ENCODE peak calls at places on chromosome X, in six cellular contexts. One of them, this sample, is unnamed.

GRCh38 chrX:53156207-53156596 is 62.3 kb downstream of the KANTR start:
- DNase-seq in pancreas: no peak
- DNase-seq in choroid plexus epithelial cell: no peak
- DNase-seq in mesothelial cell of epicardium: no peak
- DNase-seq in tibial artery: no peak
- DNase-seq in dorsolateral prefrontal cortex: no peak
- DNase-seq in this sample: no peak

GRCh38 chrX:70183091-70183490 is 5.8 kb downstream of the DGAT2L6 start:
- DNase-seq in dorsolateral prefrontal cortex: no peak
- DNase-seq in pancreas: no peak
- DNase-seq in choroid plexus epithelial cell: no peak
- DNase-seq in mesothelial cell of epicardium: no peak
- DNase-seq in tibial artery: no peak
- DNase-seq in this sample: no peak

GRCh38 chrX:154419688-154420401 is 8.5 kb downstream of the TAFAZZIN start:
- DNase-seq in mesothelial cell of epicardium: no peak
- DNase-seq in pancreas: no peak
- DNase-seq in choroid plexus epithelial cell: no peak
- DNase-seq in dorsolateral prefrontal cortex: no peak
- DNase-seq in tibial artery: no peak
- DNase-seq in this sample: no peak

GRCh38 chrX:149491812-149492211 is 13.3 kb downstream of the IDS start:
- DNase-seq in pancreas: no peak
- DNase-seq in mesothelial cell of epicardium: no peak
- DNase-seq in choroid plexus epithelial cell: no peak
- DNase-seq in tibial artery: no peak
- DNase-seq in dorsolateral prefrontal cortex: no peak
- DNase-seq in this sample: no peak

GRCh38 chrX:24186986-24187385 is 37.5 kb downstream of the ZFX start:
- DNase-seq in pancreas: no peak
- DNase-seq in tibial artery: no peak
- DNase-seq in dorsolateral prefrontal cortex: no peak
- DNase-seq in mesothelial cell of epicardium: no peak
- DNase-seq in choroid plexus epithelial cell: no peak
- DNase-seq in this sample: no peak

GRCh38 chrX:41526925-41527324 is 79.8 kb downstream of the NYX start:
- DNase-seq in dorsolateral prefrontal cortex: no peak
- DNase-seq in choroid plexus epithelial cell: peak; percentile 24
- DNase-seq in pancreas: no peak
- DNase-seq in tibial artery: no peak
- DNase-seq in mesothelial cell of epicardium: no peak
- DNase-seq in this sample: no peak

GRCh38 chrX:70033348-70033747 is 16.4 kb downstream of the AWAT2 start:
- DNase-seq in mesothelial cell of epicardium: no peak
- DNase-seq in dorsolateral prefrontal cortex: no peak
- DNase-seq in pancreas: no peak
- DNase-seq in tibial artery: no peak
- DNase-seq in choroid plexus epithelial cell: peak; percentile 56
- DNase-seq in this sample: peak; percentile 35

GRCh38 chrX:143429021-143429570 is 88.2 kb downstream of the SPANXN3 start:
- DNase-seq in choroid plexus epithelial cell: no peak
- DNase-seq in pancreas: no peak
- DNase-seq in mesothelial cell of epicardium: no peak
- DNase-seq in dorsolateral prefrontal cortex: no peak
- DNase-seq in tibial artery: no peak
- DNase-seq in this sample: no peak

GRCh38 chrX:10047133-10047532 is 80.0 kb downstream of the CLDN34 start:
- DNase-seq in choroid plexus epithelial cell: no peak
- DNase-seq in dorsolateral prefrontal cortex: no peak
- DNase-seq in pancreas: no peak
- DNase-seq in tibial artery: no peak
- DNase-seq in mesothelial cell of epicardium: no peak
- DNase-seq in this sample: no peak

GRCh38 chrX:15843960-15844359 is 10.7 kb downstream of the AP1S2 start:
- DNase-seq in pancreas: no peak
- DNase-seq in tibial artery: no peak
- DNase-seq in choroid plexus epithelial cell: no peak
- DNase-seq in dorsolateral prefrontal cortex: no peak
- DNase-seq in mesothelial cell of epicardium: no peak
- DNase-seq in this sample: no peak

DNA sequence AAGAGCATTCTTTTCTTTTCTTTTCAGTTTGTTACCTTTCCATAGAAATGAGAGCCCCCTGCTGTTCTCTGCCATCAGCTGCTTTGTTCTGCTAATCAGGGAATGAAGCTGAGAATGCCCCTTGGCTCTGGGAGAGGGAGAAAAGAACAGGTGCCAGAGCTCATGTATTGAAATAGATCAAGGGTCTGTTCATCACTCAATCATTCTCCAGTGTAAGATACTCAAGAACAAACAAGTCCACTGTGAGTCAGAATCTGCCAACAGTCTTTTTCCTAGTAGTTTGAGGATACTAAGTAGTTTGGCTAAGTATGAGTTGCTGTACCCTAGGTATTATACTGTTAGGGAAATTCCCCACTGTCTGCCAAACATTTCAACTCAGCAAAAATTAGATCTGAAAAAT is 144.3 kb downstream of the RTL3 start:
- DNase-seq in pancreas: no peak
- DNase-seq in mesothelial cell of epicardium: no peak
- DNase-seq in choroid plexus epithelial cell: no peak
- DNase-seq in tibial artery: no peak
- DNase-seq in dorsolateral prefrontal cortex: no peak
- DNase-seq in this sample: no peak
- TF ChIP-seq CTCF in pancreas: no peak
- TF ChIP-seq CTCF in mesothelial cell of epicardium: no peak
- TF ChIP-seq CTCF in choroid plexus epithelial cell: no peak
- TF ChIP-seq CTCF in tibial artery: no peak
- TF ChIP-seq CTCF in dorsolateral prefrontal cortex: no peak
- TF ChIP-seq CTCF in this sample: peak; percentile 30

DNA sequence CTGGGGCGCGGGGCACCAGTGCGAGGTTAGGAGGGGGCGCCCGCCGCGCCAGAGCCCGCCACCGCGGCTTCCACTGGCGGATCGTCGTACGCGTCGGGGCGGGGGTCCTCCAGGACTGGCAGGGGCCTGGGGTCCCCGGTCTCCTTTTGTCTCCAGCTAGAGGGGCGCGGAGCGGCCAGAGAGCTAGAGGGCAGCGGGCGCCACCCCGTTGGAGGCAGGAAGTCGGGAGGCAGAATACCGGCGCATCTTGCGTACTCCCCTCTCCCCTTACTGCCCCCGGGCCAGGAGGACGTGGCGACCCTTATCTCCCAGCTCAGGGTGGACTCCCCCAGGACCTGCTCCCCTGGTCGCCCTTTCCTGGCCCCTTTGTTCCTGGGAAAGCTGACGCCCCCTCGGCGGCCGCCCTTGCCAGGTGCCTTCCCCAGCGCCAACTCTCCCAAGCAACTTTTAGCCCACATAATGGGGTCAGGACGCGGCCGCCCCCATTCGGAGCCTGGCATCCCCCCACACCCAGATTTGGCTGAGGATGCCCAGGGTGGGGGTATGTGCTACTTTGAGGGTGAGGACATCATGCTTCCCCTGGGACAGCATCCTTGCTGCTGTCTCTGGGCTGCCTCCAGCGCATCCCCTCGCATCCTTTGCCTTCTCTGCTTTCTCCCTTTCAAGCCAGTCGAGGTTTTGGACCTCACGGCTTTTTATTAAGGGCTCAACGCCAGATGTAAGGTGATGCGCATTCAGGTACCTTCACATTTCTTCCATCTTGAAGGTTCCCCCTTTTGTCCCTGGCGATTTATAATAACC is 976 bp downstream of the CNKSR2 start:
- DNase-seq in choroid plexus epithelial cell: no peak
- DNase-seq in tibial artery: peak; percentile 59
- DNase-seq in dorsolateral prefrontal cortex: no peak
- DNase-seq in pancreas: no peak
- DNase-seq in mesothelial cell of epicardium: peak; percentile 45
- DNase-seq in this sample: no peak
- TF ChIP-seq CTCF in choroid plexus epithelial cell: no peak
- TF ChIP-seq CTCF in tibial artery: no peak
- TF ChIP-seq CTCF in dorsolateral prefrontal cortex: no peak
- TF ChIP-seq CTCF in pancreas: no peak
- TF ChIP-seq CTCF in mesothelial cell of epicardium: no peak
- TF ChIP-seq CTCF in this sample: no peak

GRCh38 chrX:115266300-115266699 is 23.2 kb upstream of the LUZP4 start:
- DNase-seq in mesothelial cell of epicardium: no peak
- DNase-seq in pancreas: no peak
- DNase-seq in tibial artery: no peak
- DNase-seq in choroid plexus epithelial cell: no peak
- DNase-seq in dorsolateral prefrontal cortex: no peak
- DNase-seq in this sample: no peak

GRCh38 chrX:115264009-115264408 is 25.5 kb upstream of the LUZP4 start:
- DNase-seq in dorsolateral prefrontal cortex: no peak
- DNase-seq in pancreas: no peak
- DNase-seq in mesothelial cell of epicardium: no peak
- DNase-seq in choroid plexus epithelial cell: no peak
- DNase-seq in tibial artery: no peak
- DNase-seq in this sample: no peak

DNA sequence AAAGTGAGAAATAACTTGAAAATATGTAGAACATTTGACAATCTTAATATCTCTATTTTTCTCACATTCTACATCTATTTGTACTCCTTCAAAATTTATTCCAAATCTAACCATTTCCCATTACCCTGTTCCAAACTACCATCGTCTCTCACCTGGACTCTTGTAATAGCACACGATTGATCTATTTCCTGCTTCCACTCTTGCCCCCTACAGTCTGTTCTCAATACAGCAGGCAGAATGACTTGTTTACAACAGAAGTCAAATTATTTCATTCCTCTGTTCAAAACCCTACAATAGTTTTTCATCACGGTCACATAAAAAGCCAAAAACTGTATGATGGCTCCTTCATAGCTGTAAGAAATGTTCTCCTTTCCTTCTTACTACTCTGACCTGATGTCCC is 21.1 kb upstream of the LUZP4 start:
- DNase-seq in tibial artery: no peak
- DNase-seq in pancreas: no peak
- DNase-seq in mesothelial cell of epicardium: no peak
- DNase-seq in dorsolateral prefrontal cortex: no peak
- DNase-seq in choroid plexus epithelial cell: peak; percentile 24
- DNase-seq in this sample: no peak
- TF ChIP-seq CTCF in tibial artery: no peak
- TF ChIP-seq CTCF in pancreas: no peak
- TF ChIP-seq CTCF in mesothelial cell of epicardium: peak; percentile 27
- TF ChIP-seq CTCF in dorsolateral prefrontal cortex: peak; percentile 48
- TF ChIP-seq CTCF in choroid plexus epithelial cell: peak; percentile 51
- TF ChIP-seq CTCF in this sample: peak; percentile 31

GRCh38 chrX:12440245-12440644 is 302.0 kb downstream of the FRMPD4 start:
- DNase-seq in dorsolateral prefrontal cortex: no peak
- DNase-seq in pancreas: no peak
- DNase-seq in tibial artery: no peak
- DNase-seq in choroid plexus epithelial cell: no peak
- DNase-seq in mesothelial cell of epicardium: no peak
- DNase-seq in this sample: no peak

GRCh38 chrX:12443534-12444098 is 305.3 kb downstream of the FRMPD4 start:
- DNase-seq in dorsolateral prefrontal cortex: no peak
- DNase-seq in pancreas: no peak
- DNase-seq in tibial artery: no peak
- DNase-seq in choroid plexus epithelial cell: no peak
- DNase-seq in mesothelial cell of epicardium: no peak
- DNase-seq in this sample: peak; percentile 36

GRCh38 chrX:12441376-12442128 is 303.3 kb downstream of the FRMPD4 start:
- DNase-seq in mesothelial cell of epicardium: no peak
- DNase-seq in choroid plexus epithelial cell: peak; percentile 19
- DNase-seq in tibial artery: no peak
- DNase-seq in pancreas: no peak
- DNase-seq in dorsolateral prefrontal cortex: no peak
- DNase-seq in this sample: no peak

GRCh38 chrX:12434493-12434892 is 296.2 kb downstream of the FRMPD4 start:
- DNase-seq in pancreas: no peak
- DNase-seq in dorsolateral prefrontal cortex: no peak
- DNase-seq in tibial artery: no peak
- DNase-seq in mesothelial cell of epicardium: no peak
- DNase-seq in choroid plexus epithelial cell: no peak
- DNase-seq in this sample: no peak

DNA sequence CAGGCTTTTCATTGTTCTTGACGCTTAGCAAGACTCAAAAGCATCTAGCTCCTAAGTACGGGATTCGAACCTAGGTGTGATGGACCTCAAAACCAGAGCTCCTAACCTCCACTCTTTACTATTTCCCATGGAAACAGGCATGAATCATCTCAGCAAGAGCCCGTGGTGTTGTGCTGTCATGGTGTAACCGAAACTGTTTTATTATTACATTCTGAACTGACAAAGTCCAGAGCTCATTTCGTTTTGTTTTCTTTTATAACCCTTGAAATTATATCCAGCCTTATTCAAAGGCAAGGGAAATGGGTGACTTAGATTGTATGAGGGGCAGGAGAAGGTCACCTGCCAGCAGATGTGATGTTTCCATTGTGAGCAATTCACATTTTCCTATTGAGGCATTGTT is 301.1 kb downstream of the FRMPD4 start:
- DNase-seq in dorsolateral prefrontal cortex: no peak
- DNase-seq in tibial artery: no peak
- DNase-seq in mesothelial cell of epicardium: no peak
- DNase-seq in choroid plexus epithelial cell: no peak
- DNase-seq in pancreas: no peak
- DNase-seq in this sample: no peak
- TF ChIP-seq CTCF in dorsolateral prefrontal cortex: no peak
- TF ChIP-seq CTCF in tibial artery: no peak
- TF ChIP-seq CTCF in mesothelial cell of epicardium: no peak
- TF ChIP-seq CTCF in choroid plexus epithelial cell: no peak
- TF ChIP-seq CTCF in pancreas: no peak
- TF ChIP-seq CTCF in this sample: no peak

GRCh38 chrX:68185161-68185560 is 248.1 kb downstream of the OPHN1 start:
- DNase-seq in tibial artery: no peak
- DNase-seq in choroid plexus epithelial cell: peak; percentile 3
- DNase-seq in dorsolateral prefrontal cortex: no peak
- DNase-seq in pancreas: no peak
- DNase-seq in mesothelial cell of epicardium: no peak
- DNase-seq in this sample: no peak

GRCh38 chrX:68179355-68179754 is 253.9 kb downstream of the OPHN1 start:
- DNase-seq in tibial artery: no peak
- DNase-seq in choroid plexus epithelial cell: no peak
- DNase-seq in dorsolateral prefrontal cortex: no peak
- DNase-seq in pancreas: no peak
- DNase-seq in mesothelial cell of epicardium: no peak
- DNase-seq in this sample: no peak

GRCh38 chrX:68186552-68187262 is 246.6 kb downstream of the OPHN1 start:
- DNase-seq in dorsolateral prefrontal cortex: no peak
- DNase-seq in choroid plexus epithelial cell: peak; percentile 8
- DNase-seq in mesothelial cell of epicardium: no peak
- DNase-seq in tibial artery: no peak
- DNase-seq in pancreas: no peak
- DNase-seq in this sample: no peak

GRCh38 chrX:68180501-68181061 is 252.7 kb downstream of the OPHN1 start:
- DNase-seq in choroid plexus epithelial cell: no peak
- DNase-seq in mesothelial cell of epicardium: no peak
- DNase-seq in tibial artery: no peak
- DNase-seq in pancreas: no peak
- DNase-seq in dorsolateral prefrontal cortex: no peak
- DNase-seq in this sample: no peak

DNA sequence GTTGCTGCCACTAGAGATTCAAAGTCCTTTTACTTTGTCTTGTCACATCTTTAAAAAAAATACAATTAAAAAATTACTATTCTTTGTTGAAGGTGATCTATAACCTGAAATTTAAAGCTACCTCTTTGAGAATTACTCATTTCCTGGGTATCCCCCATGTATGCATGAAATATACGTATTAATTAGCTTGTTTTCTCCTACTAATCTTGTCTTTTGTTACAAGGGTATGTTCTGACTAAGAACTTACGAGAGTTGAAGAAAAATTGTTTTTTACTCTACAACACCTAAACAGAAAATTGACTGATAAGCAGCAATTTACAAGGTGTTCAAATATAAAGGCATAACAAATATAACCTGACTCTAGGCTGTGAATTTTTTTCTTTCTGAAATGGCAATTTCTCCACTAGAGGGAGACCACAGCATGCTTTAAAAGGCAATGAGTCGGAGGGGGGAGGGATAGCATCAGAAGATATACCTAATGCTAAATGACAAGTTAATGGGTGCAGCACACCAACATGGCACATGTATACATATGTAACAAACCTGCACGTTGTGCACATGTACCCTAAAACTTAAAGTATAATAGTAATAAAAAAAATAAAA is 249.6 kb downstream of the OPHN1 start:
- DNase-seq in pancreas: no peak
- DNase-seq in tibial artery: no peak
- DNase-seq in dorsolateral prefrontal cortex: no peak
- DNase-seq in mesothelial cell of epicardium: no peak
- DNase-seq in choroid plexus epithelial cell: peak; percentile 56
- DNase-seq in this sample: no peak
- TF ChIP-seq CTCF in pancreas: no peak
- TF ChIP-seq CTCF in tibial artery: peak; percentile 21
- TF ChIP-seq CTCF in dorsolateral prefrontal cortex: peak; percentile 39
- TF ChIP-seq CTCF in mesothelial cell of epicardium: peak; percentile 49
- TF ChIP-seq CTCF in choroid plexus epithelial cell: peak; percentile 60
- TF ChIP-seq CTCF in this sample: peak; percentile 55

This sample was measured in GM13977.